ENCODE peak calls at places on chromosomes 13 and 19, in nine cellular contexts. Q is amygdala; G is activated naive CD4-positive, alpha-beta T cell treated with anti-CD3 and anti-CD28 coated beads, Interleukin-2, amount 50 U/mL, for 16 hours; O is Calu3; M is H54; K is posterior cingulate gyrus; T is RWPE1; L is effector memory CD4-positive, alpha-beta T cell; X is ELF-1. Y is an unnamed sample.

GRCh38 chr19:18253716-18254115 is 20.5 kb downstream of the IQCN start:
- DNase-seq in Q (no peak), G (no peak), K (no peak), M (no peak), X (no peak), O (peak), T (peak), L (no peak), Y (no peak)

GRCh38 chr19:4014541-4015491 is 7.3 kb downstream of the PIAS4 start:
- DNase-seq in T (no peak), L (no peak), G (peak), O (no peak), Q (no peak), X (peak), M (no peak), K (no peak), Y (no peak)

GRCh38 chr19:15418112-15418587 is 638 bp downstream of the AKAP8L start:
- DNase-seq in X (peak), M (no peak), O (no peak), G (no peak), K (no peak), Q (no peak), L (no peak), T (peak), Y (no peak)

GRCh38 chr13:21124853-21125252 is 51.5 kb downstream of the SKA3 start:
- DNase-seq in O (peak), L (no peak), G (no peak), T (no peak), Q (no peak), X (peak), M (no peak), K (no peak), Y (peak)

GRCh38 chr13:105272660-105273631 is 1262.5 kb downstream of the EFNB2 start:
- DNase-seq in L (no peak), Q (no peak), T (no peak), K (no peak), O (no peak), G (no peak), X (peak), M (no peak), Y (no peak)

GRCh38 chr13:99406799-99407201 is 94.5 kb upstream of the TM9SF2 start:
- DNase-seq in M (no peak), T (no peak), G (no peak), O (no peak), Q (no peak), K (no peak), L (no peak), X (no peak), Y (no peak)

GRCh38 chr19:17902701-17903100 is 30.1 kb upstream of the CCDC124 start:
- DNase-seq in X (no peak), Q (no peak), K (no peak), O (no peak), T (peak), L (no peak), G (no peak), M (no peak), Y (no peak)

GRCh38 chr19:48629599-48630288 is 7.4 kb downstream of the DBP start:
- DNase-seq in T (no peak), L (no peak), O (no peak), M (no peak), X (peak), Q (peak), G (no peak), K (no peak), Y (peak)

GRCh38 chr13:112236539-112237197 is 139.5 kb upstream of the SPACA7 start:
- DNase-seq in M (no peak), G (no peak), Q (no peak), O (no peak), T (no peak), X (no peak), K (no peak), L (no peak), Y (no peak)

GRCh38 chr19:8302357-8302691 is 5.8 kb downstream of the CD320 start:
- DNase-seq in M (no peak), X (no peak), G (peak), O (no peak), K (no peak), L (no peak), Q (no peak), T (no peak), Y (no peak)

GRCh38 chr13:90205911-90206310 is 1141.6 kb upstream of the MIR17HG start:
- DNase-seq in O (no peak), L (no peak), X (no peak), Q (no peak), G (no peak), T (no peak), M (no peak), K (no peak), Y (no peak)

GRCh38 chr13:111505175-111505777 is 184.8 kb downstream of the TEX29 start:
- DNase-seq in G (no peak), X (peak), Q (no peak), T (no peak), O (no peak), K (no peak), L (no peak), M (peak), Y (peak)

GRCh38 chr19:54172413-54172763 is 572 bp downstream of the TMC4 start:
- DNase-seq in K (no peak), Q (no peak), G (no peak), M (no peak), O (peak), X (no peak), L (no peak), T (no peak), Y (no peak)

GRCh38 chr13:114078501-114079451 is 53.6 kb downstream of the RASA3 start:
- DNase-seq in X (peak), O (no peak), Q (no peak), M (no peak), L (no peak), G (no peak), T (peak), K (no peak), Y (peak)

GRCh38 chr19:5936308-5936980 is 22.4 kb downstream of the CAPS start:
- DNase-seq in G (no peak), X (no peak), Q (no peak), L (no peak), O (peak), T (no peak), M (no peak), K (no peak), Y (no peak)

GRCh38 chr19:3129112-3129511 is 6.7 kb upstream of the GNA15 start:
- DNase-seq in T (no peak), Q (no peak), L (no peak), M (no peak), X (no peak), K (no peak), G (no peak), O (peak), Y (peak)

GRCh38 chr19:45692187-45693111 is at the start of gene QPCTL:
- DNase-seq in L (peak), M (peak), G (peak), T (peak), K (peak), O (peak), X (peak), Q (peak), Y (peak)

GRCh38 chr19:20367811-20368294 is 197.7 kb downstream of the ZNF737 start:
- DNase-seq in L (no peak), K (no peak), T (no peak), Q (no peak), O (no peak), X (peak), G (no peak), M (no peak), Y (no peak)

GRCh38 chr13:99431927-99432636 is 69.2 kb upstream of the TM9SF2 start:
- DNase-seq in K (no peak), G (no peak), Q (no peak), L (no peak), M (no peak), O (no peak), T (no peak), X (no peak), Y (no peak)

GRCh38 chr13:37473035-37473434 is 125.5 kb downstream of the POSTN start:
- DNase-seq in Q (no peak), T (peak), X (peak), K (no peak), M (no peak), L (no peak), G (no peak), O (no peak), Y (no peak)

GRCh38 chr13:90564566-90564965 is 782.9 kb upstream of the MIR17HG start:
- DNase-seq in L (no peak), K (no peak), O (no peak), T (no peak), Q (no peak), G (no peak), X (no peak), M (no peak), Y (no peak)

GRCh38 chr13:40221460-40222201 is 444.8 kb downstream of the FOXO1 start:
- DNase-seq in L (peak), Q (no peak), O (no peak), K (no peak), T (no peak), X (no peak), M (no peak), G (no peak), Y (no peak)

GRCh38 chr13:110493613-110494012 is 67.9 kb downstream of the RAB20 start:
- DNase-seq in Q (no peak), K (no peak), O (no peak), X (no peak), L (no peak), G (no peak), T (no peak), M (no peak), Y (no peak)

GRCh38 chr19:54162241-54162805 is 2.8 kb upstream of the LENG1 start:
- DNase-seq in L (peak), M (peak), G (peak), K (peak), O (no peak), Q (peak), X (peak), T (peak), Y (peak)

GRCh38 chr19:7230826-7231225 is 63.4 kb downstream of the INSR start:
- DNase-seq in T (no peak), O (no peak), M (no peak), X (no peak), L (no peak), K (peak), Q (no peak), G (no peak), Y (no peak)

GRCh38 chr13:103976371-103976770 is 910.2 kb upstream of the SLC10A2 start:
- DNase-seq in X (no peak), O (no peak), M (no peak), Q (no peak), K (no peak), L (no peak), T (no peak), G (no peak), Y (no peak)

GRCh38 chr19:39568604-39569003 is 28.6 kb upstream of the EID2 start:
- DNase-seq in T (no peak), M (peak), O (peak), L (no peak), X (no peak), Q (no peak), K (no peak), G (no peak), Y (no peak)

GRCh38 chr13:23643828-23644419 is 73.7 kb downstream of the TNFRSF19 start:
- DNase-seq in G (no peak), X (no peak), Q (no peak), O (no peak), L (no peak), T (no peak), M (no peak), K (no peak), Y (no peak)

GRCh38 chr13:75432811-75433244 is 49.1 kb downstream of the TBC1D4 start:
- DNase-seq in X (no peak), G (no peak), O (no peak), T (no peak), Q (no peak), M (no peak), K (no peak), L (no peak), Y (no peak)

GRCh38 chr19:57668635-57669034 is at the start of gene ZSCAN4:
- DNase-seq in Q (no peak), L (no peak), T (no peak), X (no peak), G (no peak), M (no peak), K (no peak), O (no peak), Y (no peak)

GRCh38 chr19:23980805-23981204 is 66.1 kb downstream of the ZNF726 start:
- DNase-seq in L (no peak), X (no peak), O (no peak), M (no peak), G (no peak), Q (no peak), T (no peak), K (no peak), Y (no peak)

GRCh38 chr13:27362064-27362751 is 62.2 kb upstream of the GTF3A start:
- DNase-seq in G (peak), L (peak), X (peak), K (peak), O (peak), M (peak), Q (peak), T (peak), Y (peak)

GRCh38 chr13:112726018-112726767 is 36.4 kb downstream of the ATP11A start:
- DNase-seq in Q (no peak), T (no peak), O (no peak), M (no peak), L (no peak), G (no peak), K (no peak), X (no peak), Y (no peak)

Y was measured in SJSA1.